ENCODE peak calls at places on chromosomes 1 and 21, in seven cellular contexts. W is PC-3, E is fibroblast of lung, K is colonic mucosa, N is dorsolateral prefrontal cortex, J is gastrocnemius medialis, L is endothelial cell. A is an unnamed sample.

GRCh38 chr1:22611530-22611947 is 24.9 kb upstream of the C1QA start:
- DNase-seq in W (peak; percentile 51), K (peak; percentile 33), L (peak; percentile 82), N (no peak), J (no peak), E (peak; percentile 59), A (no peak)

GRCh38 chr1:21638531-21639341 is 30.4 kb downstream of the RAP1GAP start:
- DNase-seq in W (peak; percentile 84), E (peak; percentile 17), N (no peak), L (no peak), K (no peak), J (no peak), A (peak; percentile 80)

GRCh38 chr1:24203404-24203803 is 16.3 kb upstream of the IFNLR1 start:
- DNase-seq in J (no peak), W (peak; percentile 90), N (no peak), E (no peak), L (no peak), K (no peak), A (no peak)

GRCh38 chr1:61007534-61008364 is 74.6 kb upstream of the NFIA start:
- DNase-seq in W (no peak), K (no peak), L (no peak), J (no peak), N (no peak), E (no peak), A (no peak)

GRCh38 chr1:155729031-155729898 is 40.4 kb downstream of the DAP3 start:
- DNase-seq in L (peak; percentile 57), K (peak; percentile 46), J (no peak), W (peak; percentile 85), E (peak; percentile 71), N (peak; percentile 60), A (no peak)

GRCh38 chr1:54926955-54927354 is 40.0 kb upstream of the DHCR24 start:
- DNase-seq in N (no peak), W (peak; percentile 44), E (peak; percentile 1), K (no peak), J (no peak), L (no peak), A (no peak)

GRCh38 chr1:193143285-193143684 is 21.5 kb downstream of the CDC73 start:
- DNase-seq in W (peak; percentile 29), E (peak; percentile 51), K (no peak), J (no peak), N (no peak), L (no peak), A (no peak)

GRCh38 chr1:151514366-151514765 is 3.2 kb downstream of the CGN start:
- DNase-seq in N (no peak), E (no peak), K (no peak), J (no peak), L (no peak), W (no peak), A (no peak)

GRCh38 chr1:77265180-77265579 is 16.6 kb upstream of the AK5 start:
- DNase-seq in K (no peak), L (no peak), J (no peak), E (no peak), W (no peak), N (no peak), A (no peak)

GRCh38 chr1:93324486-93325464 is 20.9 kb upstream of the DR1 start:
- DNase-seq in W (peak; percentile 94), E (peak; percentile 71), J (no peak), N (no peak), L (no peak), K (no peak), A (peak; percentile 62)

GRCh38 chr21:33264561-33264960 is 1.6 kb upstream of the IL10RB start:
- DNase-seq in E (no peak), W (no peak), L (no peak), N (no peak), J (no peak), K (no peak), A (no peak)

GRCh38 chr1:247324204-247324787 is 7.4 kb downstream of the ZNF496 start:
- DNase-seq in J (no peak), E (no peak), L (no peak), K (no peak), W (no peak), N (no peak), A (no peak)

GRCh38 chr1:218521414-218522169 is 176.5 kb downstream of the TGFB2 start:
- DNase-seq in L (peak; percentile 40), E (peak; percentile 55), W (peak; percentile 88), J (peak; percentile 21), K (peak; percentile 50), N (peak; percentile 28), A (no peak)

GRCh38 chr1:41891403-41891896 is 27.3 kb downstream of the HIVEP3 start:
- DNase-seq in N (no peak), L (no peak), W (no peak), K (peak; percentile 36), J (no peak), E (peak; percentile 70), A (no peak)

GRCh38 chr1:41811051-41811795 is 107.5 kb downstream of the HIVEP3 start:
- DNase-seq in K (no peak), J (no peak), E (peak; percentile 22), N (no peak), L (no peak), W (peak; percentile 25), A (no peak)

GRCh38 chr1:219587401-219587800 is 25.5 kb downstream of the ZC3H11B start:
- DNase-seq in N (no peak), L (no peak), K (no peak), E (no peak), J (no peak), W (no peak), A (no peak)

GRCh38 chr1:234564035-234565029 is 45.6 kb downstream of the IRF2BP2 start:
- DNase-seq in E (peak; percentile 40), J (peak; percentile 67), L (no peak), N (no peak), K (no peak), W (peak; percentile 94), A (peak; percentile 73)

GRCh38 chr1:181105134-181106021 is 16.9 kb downstream of the IER5 start:
- DNase-seq in E (peak; percentile 90), J (peak; percentile 92), W (peak; percentile 85), N (peak; percentile 80), L (peak; percentile 94), K (peak; percentile 96), A (no peak)

GRCh38 chr1:181104042-181104789 is 15.7 kb downstream of the IER5 start:
- DNase-seq in W (no peak), L (no peak), J (no peak), N (no peak), E (no peak), K (peak; percentile 49), A (no peak)

GRCh38 chr1:181106022-181106312 is 17.5 kb downstream of the IER5 start:
- DNase-seq in K (no peak), J (no peak), L (no peak), E (no peak), W (no peak), N (no peak), A (no peak)

GRCh38 chr1:181103404-181103803 is 14.9 kb downstream of the IER5 start:
- DNase-seq in J (no peak), L (no peak), E (no peak), W (no peak), K (no peak), N (no peak), A (no peak)

GRCh38 chr1:181104790-181105133 is 16.3 kb downstream of the IER5 start:
- DNase-seq in J (no peak), W (no peak), E (no peak), K (no peak), L (peak; percentile 59), N (no peak), A (no peak)
- TF ChIP-seq CTCF in J (peak; percentile 45), W (no peak), E (no peak), K (no peak), L (no peak), N (no peak), A (no peak)

GRCh38 chr1:226638001-226638601 is 89.5 kb downstream of the STUM start:
- DNase-seq in J (no peak), L (no peak), N (no peak), W (no peak), K (no peak), E (no peak), A (no peak)

GRCh38 chr1:226635456-226635941 is 86.9 kb downstream of the STUM start:
- DNase-seq in N (no peak), J (no peak), E (no peak), L (no peak), K (no peak), W (peak; percentile 96), A (no peak)

GRCh38 chr1:226638608-226639007 is 90.0 kb downstream of the STUM start:
- DNase-seq in W (no peak), N (no peak), J (no peak), L (no peak), E (no peak), K (no peak), A (no peak)

GRCh38 chr1:226636847-226637096 is 88.2 kb downstream of the STUM start:
- DNase-seq in J (no peak), K (no peak), L (no peak), E (no peak), W (no peak), N (no peak), A (no peak)

DNA sequence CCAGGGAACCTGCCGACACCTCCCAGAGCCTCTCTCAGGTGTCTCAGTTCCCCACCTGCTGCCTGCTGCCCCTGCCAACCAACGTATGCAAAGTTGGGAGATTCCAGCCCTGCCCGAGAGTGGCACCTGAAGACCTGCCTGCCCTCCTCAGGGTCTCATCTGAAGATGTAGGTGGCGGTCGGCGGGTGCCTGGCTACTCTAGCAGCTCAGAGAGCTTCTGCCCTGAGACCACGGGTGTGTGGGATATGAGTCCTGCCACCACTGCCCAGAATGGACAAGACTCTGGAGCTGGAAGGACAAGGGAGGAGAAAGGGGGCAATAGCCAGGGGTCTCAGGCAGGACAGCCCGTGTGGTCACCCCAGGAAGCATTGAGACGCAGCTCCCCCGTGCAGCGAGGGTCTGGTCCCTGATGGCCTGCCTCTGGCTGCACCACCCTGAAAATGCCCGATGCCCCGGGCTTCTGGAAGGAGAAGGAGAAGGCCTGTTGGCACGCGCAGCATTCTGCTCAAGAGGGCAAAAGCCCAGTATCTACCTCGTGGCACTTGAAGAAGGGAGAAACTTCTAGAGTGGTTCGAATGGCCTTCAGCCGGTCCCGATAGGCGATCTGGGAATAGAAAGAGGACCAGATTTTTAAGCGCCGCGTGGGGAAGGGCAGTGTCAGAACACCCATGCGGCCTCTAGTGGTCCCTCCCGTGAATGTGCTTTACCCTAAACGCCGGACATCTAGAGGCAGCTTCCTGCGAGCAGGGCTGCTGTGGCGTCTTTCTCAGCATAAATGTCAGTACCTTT is 88.8 kb downstream of the STUM start:
- DNase-seq in E (peak; percentile 51), N (peak; percentile 27), W (no peak), K (no peak), J (no peak), L (no peak), A (no peak)
- TF ChIP-seq CTCF in E (peak; percentile 64), N (peak; percentile 45), W (peak; percentile 28), K (no peak), J (peak; percentile 65), L (no peak), A (peak; percentile 43)

GRCh38 chr21:18384771-18385170 is 18.8 kb downstream of the TMPRSS15 start:
- DNase-seq in K (no peak), J (no peak), N (no peak), W (peak; percentile 54), E (no peak), L (no peak), A (no peak)
- TF ChIP-seq CTCF in K (peak; percentile 68), J (no peak), N (peak; percentile 57), W (peak; percentile 64), E (peak; percentile 27), L (peak; percentile 78), A (peak; percentile 67)

DNA sequence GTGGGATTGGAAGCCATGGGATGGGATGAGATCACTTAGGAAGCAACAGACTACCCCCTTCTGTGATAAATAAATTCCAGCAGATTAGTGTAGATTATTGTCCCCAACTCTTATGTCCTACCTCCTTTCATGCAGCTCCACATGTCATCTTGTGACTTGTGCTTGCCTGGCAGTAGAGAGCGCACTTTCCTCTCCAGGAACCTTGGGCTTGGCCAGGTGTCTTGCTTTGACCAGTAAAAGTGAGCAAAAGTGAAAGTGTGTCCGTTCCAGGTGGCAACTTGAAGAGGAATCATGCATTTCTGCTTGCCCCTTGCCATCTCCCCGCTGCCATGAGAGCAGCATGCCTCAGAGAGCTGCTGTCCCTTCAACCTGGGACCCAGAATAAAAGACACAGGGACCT is 122.9 kb upstream of the ERG start:
- DNase-seq in E (no peak), W (peak; percentile 23), J (no peak), L (no peak), N (no peak), K (peak; percentile 32), A (no peak)
- TF ChIP-seq CTCF in E (no peak), W (peak; percentile 44), J (no peak), L (no peak), N (no peak), K (no peak), A (no peak)